ENCODE peak calls at places on chromosomes 5 and 9, in six cellular contexts. N is psoas muscle, V is small intestine, H is stomach, Z is MM.1S, R is tibial artery. T is an unnamed sample.

GRCh38 chr5:147472669-147473131 is 37.2 kb downstream of the DPYSL3 start:
- DNase-seq in N (no peak), V (no peak), H (no peak), Z (no peak), R (no peak), T (no peak)

GRCh38 chr5:14871084-14871572 is 450 bp downstream of the ANKH start:
- DNase-seq in N (peak; percentile 66), V (peak; percentile 31), H (no peak), Z (peak; percentile 36), R (peak; percentile 73), T (peak; percentile 31)

GRCh38 chr5:9726931-9727330 is 96.8 kb upstream of the TAS2R1 start:
- DNase-seq in N (no peak), V (no peak), H (no peak), Z (no peak), R (no peak), T (no peak)

GRCh38 chr5:6943749-6944148 is 230.5 kb downstream of the TENT4A start:
- DNase-seq in N (no peak), V (no peak), H (no peak), Z (no peak), R (no peak), T (no peak)

GRCh38 chr9:6552033-6552737 is 93.3 kb downstream of the GLDC start:
- DNase-seq in N (no peak), V (no peak), H (no peak), Z (no peak), R (no peak), T (no peak)

GRCh38 chr9:69443178-69443577 is 118.2 kb downstream of the ENTREP1 start:
- DNase-seq in N (no peak), V (no peak), H (no peak), Z (no peak), R (no peak), T (no peak)

GRCh38 chr5:149951138-149951749 is 6.7 kb upstream of the PDE6A start:
- DNase-seq in N (no peak), V (no peak), H (no peak), Z (no peak), R (no peak), T (no peak)

GRCh38 chr9:84670106-84670800 is 724 bp downstream of the NTRK2 start:
- DNase-seq in N (peak; percentile 51), V (no peak), H (no peak), Z (peak; percentile 32), R (peak; percentile 70), T (no peak)

GRCh38 chr9:88766778-88767503 is 224.3 kb upstream of the S1PR3 start:
- DNase-seq in N (no peak), V (no peak), H (no peak), Z (no peak), R (no peak), T (no peak)

GRCh38 chr5:50653946-50654345 is 12.5 kb upstream of the PARP8 start:
- DNase-seq in N (no peak), V (no peak), H (no peak), Z (no peak), R (no peak), T (peak; percentile 31)

GRCh38 chr5:163261647-163262269 is 175.6 kb upstream of the CCNG1 start:
- DNase-seq in N (no peak), V (no peak), H (no peak), Z (no peak), R (no peak), T (no peak)

GRCh38 chr9:121906074-121906520 is 187.0 kb downstream of the TTLL11 start:
- DNase-seq in N (no peak), V (no peak), H (no peak), Z (no peak), R (no peak), T (no peak)

GRCh38 chr5:3845249-3845648 is 249.6 kb downstream of the IRX1 start:
- DNase-seq in N (no peak), V (no peak), H (no peak), Z (no peak), R (no peak), T (no peak)

GRCh38 chr5:59793000-59793399 is 100.5 kb downstream of the PDE4D start:
- DNase-seq in N (peak; percentile 61), V (no peak), H (no peak), Z (no peak), R (peak; percentile 77), T (no peak)

GRCh38 chr9:113875917-113876805 is at the start of gene ZNF618:
- DNase-seq in N (peak; percentile 61), V (peak; percentile 26), H (peak; percentile 41), Z (peak; percentile 42), R (peak; percentile 71), T (no peak)

GRCh38 chr9:79013715-79014610 is 557.8 kb upstream of the TLE4 start:
- DNase-seq in N (no peak), V (no peak), H (no peak), Z (no peak), R (no peak), T (no peak)

GRCh38 chr5:150236313-150236712 is 46.5 kb downstream of the SLC6A7 start:
- DNase-seq in N (no peak), V (no peak), H (no peak), Z (no peak), R (no peak), T (no peak)

GRCh38 chr9:124263800-124264426 is 6.2 kb downstream of the NEK6 start:
- DNase-seq in N (no peak), V (peak; percentile 52), H (no peak), Z (no peak), R (no peak), T (no peak)

GRCh38 chr9:123073991-123074422 is 40.5 kb downstream of the GPR21 start:
- DNase-seq in N (no peak), V (no peak), H (no peak), Z (no peak), R (no peak), T (no peak)

GRCh38 chr5:81361600-81361999 is 32.3 kb downstream of the ACOT12 start:
- DNase-seq in N (no peak), V (no peak), H (no peak), Z (no peak), R (no peak), T (no peak)

GRCh38 chr5:32222723-32223470 is 48.8 kb upstream of the GOLPH3 start:
- DNase-seq in N (no peak), V (no peak), H (no peak), Z (no peak), R (no peak), T (peak; percentile 41)

GRCh38 chr5:143354025-143354424 is 49.5 kb downstream of the NR3C1 start:
- DNase-seq in N (no peak), V (peak; percentile 47), H (no peak), Z (peak; percentile 82), R (no peak), T (no peak)

GRCh38 chr9:36033788-36034187 is 2.9 kb upstream of the RECK start:
- DNase-seq in N (no peak), V (no peak), H (no peak), Z (no peak), R (no peak), T (no peak)

GRCh38 chr9:36029765-36030528 is 6.8 kb upstream of the RECK start:
- DNase-seq in N (no peak), V (no peak), H (no peak), Z (peak; percentile 16), R (no peak), T (no peak)

GRCh38 chr9:36031774-36032565 is 4.7 kb upstream of the RECK start:
- DNase-seq in N (no peak), V (no peak), H (no peak), Z (no peak), R (no peak), T (no peak)

GRCh38 chr9:36029202-36029601 is 7.5 kb upstream of the RECK start:
- DNase-seq in N (no peak), V (no peak), H (no peak), Z (no peak), R (no peak), T (no peak)

DNA sequence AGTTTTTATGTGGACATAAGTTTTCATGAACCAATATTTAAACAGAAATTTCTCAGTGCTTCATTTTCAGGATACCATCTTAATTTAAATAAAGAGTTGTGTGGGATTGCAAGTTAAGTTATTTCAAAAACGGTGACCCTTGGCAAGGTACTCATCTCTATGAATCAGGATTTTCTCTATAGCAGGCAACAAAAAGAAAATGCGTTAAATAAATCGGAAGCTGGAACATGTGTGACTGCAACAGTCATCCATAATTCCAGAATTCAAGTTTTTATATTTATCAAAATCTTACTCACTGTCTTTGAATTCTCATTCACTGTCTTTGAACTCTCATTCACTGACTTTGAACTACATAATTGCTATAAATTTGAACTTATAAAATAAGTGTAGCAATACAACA is 5.8 kb upstream of the RECK start:
- DNase-seq in N (no peak), V (no peak), H (no peak), Z (no peak), R (no peak), T (no peak)
- H3K4me3 ChIP-seq in N (no peak overlapping the region), V (no peak overlapping the region), H (no peak overlapping the region), Z (no peak overlapping the region), R (no peak overlapping the region), T (no peak overlapping the region)

GRCh38 chr5:140265845-140266244 is 37.1 kb downstream of the PFDN1 start:
- DNase-seq in N (no peak), V (no peak), H (no peak), Z (no peak), R (no peak), T (no peak)
- H3K4me1 ChIP-seq in N (peaks cover 49% of the 10 kb centered on the region), V (peaks cover 7% of the 10 kb centered on the region), H (peaks cover 44% of the 10 kb centered on the region), Z (peaks cover 27% of the 10 kb centered on the region), R (peaks cover 22% of the 10 kb centered on the region), T (peaks cover 6% of the 10 kb centered on the region)

DNA sequence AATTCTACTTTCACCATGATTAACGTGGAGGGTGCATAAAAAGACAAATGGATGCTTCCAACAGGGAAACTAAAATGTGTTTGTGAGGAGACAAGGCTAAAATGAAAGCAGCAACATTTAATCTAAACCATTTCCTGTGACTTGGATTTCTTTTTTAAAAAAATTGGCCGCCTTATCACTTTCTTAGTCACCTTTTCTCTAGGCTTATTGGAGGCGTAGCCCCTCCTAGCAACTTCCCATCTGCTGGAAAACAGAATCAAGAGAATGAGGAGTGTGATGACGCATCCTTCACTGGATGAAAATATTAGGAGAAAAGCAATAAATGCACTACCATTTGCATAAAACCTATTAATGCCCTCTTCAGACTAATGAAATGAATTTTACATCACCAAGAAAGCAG is 791 bp upstream of the GPR150 start:
- DNase-seq in N (no peak), V (no peak), H (no peak), Z (no peak), R (no peak), T (no peak)
- H3K4me3 ChIP-seq in N (no peak overlapping the region), V (no peak overlapping the region), H (no peak overlapping the region), Z (no peak overlapping the region), R (no peak overlapping the region), T (no peak overlapping the region)

GRCh38 chr5:170000155-170000554 is 19.9 kb upstream of the INSYN2B start:
- DNase-seq in N (no peak), V (no peak), H (no peak), Z (no peak), R (no peak), T (no peak)

GRCh38 chr5:169992789-169993188 is 12.5 kb upstream of the INSYN2B start:
- DNase-seq in N (no peak), V (no peak), H (no peak), Z (no peak), R (no peak), T (no peak)

DNA sequence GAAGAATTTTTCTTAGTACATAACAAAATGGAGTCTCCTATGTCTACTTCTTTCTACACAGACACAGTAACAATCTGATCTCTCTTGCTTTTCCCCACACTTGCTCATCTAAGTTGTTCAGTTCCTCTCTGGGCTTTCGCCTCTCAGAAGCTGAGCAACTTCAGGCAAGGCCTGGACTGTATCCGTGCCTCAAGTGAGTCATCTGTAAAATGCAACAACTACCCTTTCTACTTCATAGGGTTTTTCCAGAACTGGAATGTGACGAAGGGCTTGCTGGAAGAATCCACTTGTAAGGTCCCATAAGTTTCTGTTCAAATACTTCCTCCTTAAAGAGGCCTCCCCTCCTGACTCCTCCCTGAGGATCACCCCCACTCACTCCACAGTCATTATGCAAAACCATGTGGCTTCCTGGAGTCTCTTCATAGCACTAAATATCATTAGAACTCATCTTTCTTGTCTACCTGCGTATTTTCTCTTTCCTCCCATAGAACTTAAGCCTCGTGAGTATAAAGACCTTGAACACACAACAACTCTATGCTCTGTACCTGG is 17.5 kb upstream of the INSYN2B start:
- DNase-seq in N (no peak), V (no peak), H (no peak), Z (no peak), R (no peak), T (no peak)
- H3K4me1 ChIP-seq in N (no peaks in the 10 kb centered on the region), V (no peaks in the 10 kb centered on the region), H (no peaks in the 10 kb centered on the region), Z (no peaks in the 10 kb centered on the region), R (no peaks in the 10 kb centered on the region), T (no peaks in the 10 kb centered on the region)

T was measured in lung.